ENCODE peak calls at places on chromosomes 1 and 21, in ten cellular contexts. N, L, I, G, Q, J, V, F, C and A are unnamed samples.

GRCh38 chr1:67983867-67984266 is 66.6 kb downstream of the DIRAS3 start:
- DNase-seq in L (no peak), N (no peak), V (peak; percentile 7), J (no peak), Q (no peak), I (no peak), C (no peak), F (no peak), G (no peak), A (no peak)

GRCh38 chr21:29601072-29601471 is 302.4 kb downstream of the BACH1 start:
- DNase-seq in C (no peak), J (no peak), V (no peak), Q (no peak), I (no peak), G (no peak), N (no peak), L (no peak), F (no peak), A (no peak)

GRCh38 chr1:63718464-63719075 is 55.2 kb upstream of the ROR1 start:
- DNase-seq in Q (no peak), V (no peak), C (no peak), G (no peak), L (no peak), I (no peak), J (no peak), N (no peak), F (no peak), A (no peak)

GRCh38 chr1:45892068-45892785 is 88.8 kb downstream of the MAST2 start:
- DNase-seq in C (peak; percentile 78), L (no peak), N (peak; percentile 88), Q (no peak), J (no peak), V (peak; percentile 96), I (peak; percentile 89), G (peak; percentile 61), F (peak; percentile 87), A (peak; percentile 82)

GRCh38 chr1:116284819-116285390 is 88.1 kb upstream of the ATP1A1 start:
- DNase-seq in J (no peak), Q (no peak), N (no peak), G (no peak), F (no peak), C (no peak), L (no peak), I (no peak), V (no peak), A (no peak)

GRCh38 chr1:36497207-36497606 is 14.5 kb upstream of the CSF3R start:
- DNase-seq in V (no peak), C (no peak), N (no peak), G (no peak), F (no peak), L (no peak), Q (no peak), I (peak; percentile 10), J (no peak), A (no peak)

GRCh38 chr1:73593379-73593778 is 604.6 kb downstream of the LRRIQ3 start:
- DNase-seq in G (no peak), N (peak; percentile 5), F (peak; percentile 67), V (peak; percentile 79), Q (no peak), J (no peak), I (peak; percentile 13), L (no peak), C (peak; percentile 4), A (peak; percentile 47)

GRCh38 chr1:54397980-54398379 is 8.2 kb downstream of the SSBP3 start:
- DNase-seq in J (no peak), G (no peak), L (no peak), N (no peak), Q (no peak), F (no peak), C (no peak), V (no peak), I (no peak), A (no peak)

GRCh38 chr1:28482138-28482537 is 23.7 kb upstream of the RCC1 start:
- DNase-seq in G (no peak), J (no peak), L (no peak), V (no peak), C (no peak), I (no peak), N (no peak), F (no peak), Q (no peak), A (no peak)
- TF ChIP-seq CTCF in G (no peak), J (no peak), L (no peak), V (no peak), C (no peak), I (no peak), N (no peak), F (no peak), Q (no peak), A (no peak)

DNA sequence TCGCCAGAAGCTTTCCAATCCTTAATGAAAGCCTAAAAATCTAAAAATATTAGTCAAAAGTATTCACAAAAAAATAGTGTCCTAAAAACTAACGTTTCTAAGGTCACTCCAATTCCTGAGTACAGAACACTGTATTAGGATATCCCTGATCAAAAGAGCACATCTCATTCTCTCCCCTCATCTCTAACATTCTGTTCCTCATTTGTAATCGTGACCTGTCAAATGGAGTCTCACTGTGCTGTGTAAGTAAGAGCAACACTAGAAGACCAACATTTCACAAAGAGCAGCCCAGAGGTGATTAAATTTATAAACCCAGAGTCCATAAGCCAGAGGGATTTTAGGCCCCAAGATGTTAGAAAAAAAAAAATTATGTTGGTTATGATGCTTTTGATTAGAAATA is 26.3 kb downstream of the RGS2 start:
- DNase-seq in G (no peak), L (no peak), F (no peak), V (no peak), N (no peak), J (no peak), Q (no peak), C (no peak), I (no peak), A (no peak)
- H3K4me3 ChIP-seq in G (no peak overlapping the region), L (no peak overlapping the region), F (no peak overlapping the region), V (no peak overlapping the region), N (no peak overlapping the region), J (no peak overlapping the region), Q (no peak overlapping the region), C (no peak overlapping the region), I (no peak overlapping the region), A (no peak overlapping the region)

GRCh38 chr1:87120779-87121178 is 206.3 kb downstream of the HS2ST1 start:
- DNase-seq in C (no peak), F (no peak), J (no peak), G (no peak), V (no peak), L (no peak), I (no peak), Q (no peak), N (no peak), A (no peak)
- TF ChIP-seq CTCF in C (peak; percentile 32), F (peak; percentile 10), J (no peak), G (peak; percentile 62), V (peak; percentile 40), L (no peak), I (peak; percentile 15), Q (no peak), N (peak; percentile 33), A (peak; percentile 44)

GRCh38 chr1:1910033-1910465 is 5.0 kb upstream of the CALML6 start:
- DNase-seq in C (no peak), J (peak; percentile 33), N (no peak), I (no peak), G (no peak), F (no peak), V (no peak), L (peak; percentile 11), Q (no peak), A (no peak)
- H3K4me3 ChIP-seq in C (peak overlapping the region; percentile 55), J (no peak overlapping the region), N (no peak overlapping the region), I (peak overlapping the region; percentile 41), G (peak overlapping the region; percentile 57), F (peak overlapping the region; percentile 46), V (peak overlapping the region; percentile 47), L (peak overlapping the region; percentile 79), Q (peak overlapping the region; percentile 92), A (no peak overlapping the region)

GRCh38 chr1:101971309-101971708 is 25.4 kb downstream of the OLFM3 start:
- DNase-seq in G (no peak), J (no peak), I (no peak), F (peak; percentile 13), Q (no peak), C (no peak), V (no peak), L (no peak), N (no peak), A (no peak)
- TF ChIP-seq CTCF in G (no peak), J (no peak), I (no peak), F (peak; percentile 31), Q (no peak), C (no peak), V (no peak), L (no peak), N (no peak), A (peak; percentile 44)

DNA sequence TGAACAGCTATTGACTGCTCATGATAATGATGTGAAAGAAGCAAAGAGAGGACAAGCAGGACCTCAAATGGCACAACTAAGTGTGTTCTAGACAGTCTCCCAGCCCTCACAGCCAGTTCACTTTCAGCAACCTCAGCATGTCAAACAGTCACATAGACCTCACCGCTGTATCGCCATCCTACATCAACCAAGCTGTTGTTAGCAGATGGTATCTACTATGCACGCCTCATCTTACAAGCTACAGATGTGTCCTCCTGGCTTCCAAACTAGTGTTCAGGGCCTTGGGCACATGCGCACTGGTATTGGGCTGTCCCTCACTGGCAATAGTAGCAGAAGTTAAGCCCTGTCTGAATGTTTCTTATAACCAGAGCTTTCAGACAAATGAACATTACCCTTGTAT is 28.4 kb downstream of the EVI5 start:
- DNase-seq in I (peak; percentile 79), V (no peak), Q (no peak), L (no peak), N (no peak), F (no peak), G (no peak), J (no peak), C (no peak), A (no peak)
- H3K4me3 ChIP-seq in I (no peak overlapping the region), V (no peak overlapping the region), Q (no peak overlapping the region), L (no peak overlapping the region), N (no peak overlapping the region), F (no peak overlapping the region), G (no peak overlapping the region), J (no peak overlapping the region), C (no peak overlapping the region), A (no peak overlapping the region)